ENCODE peak calls at places on chromosomes 11 and 22, in eight cellular contexts. L, T, R, D, G, M, N and K are unnamed samples. For H3K36me3, the result is how much of the 10 kb centered on the place peaks cover.

GRCh38 chr11:17353228-17354021 is 1.8 kb downstream of the NCR3LG1 start:
- DNase-seq in L (peak), T (peak), R (peak), D (peak), G (peak), M (peak), N (peak), K (peak)

GRCh38 chr11:122137081-122137793 is 21.2 kb upstream of the BLID start:
- DNase-seq in L (no peak), T (no peak), R (no peak), D (no peak), G (no peak), M (peak), N (peak), K (no peak)

GRCh38 chr11:7965386-7965785 is at the start of gene NLRP10:
- DNase-seq in L (no peak), T (no peak), R (no peak), D (no peak), G (no peak), M (no peak), N (peak), K (peak)

GRCh38 chr11:2205214-2205770 is 33.7 kb upstream of the TH start:
- DNase-seq in L (peak), T (no peak), R (peak), D (no peak), G (no peak), M (no peak), N (no peak), K (no peak)

GRCh38 chr11:96484361-96484760 is 94.5 kb downstream of the JRKL start:
- DNase-seq in L (no peak), T (no peak), R (no peak), D (no peak), G (no peak), M (no peak), N (no peak), K (no peak)

GRCh38 chr11:68753300-68753699 is 2.0 kb upstream of the TESMIN start:
- DNase-seq in L (no peak), T (peak), R (no peak), D (no peak), G (no peak), M (no peak), N (no peak), K (no peak)

GRCh38 chr11:78961938-78962701 is 387.5 kb upstream of the NARS2 start:
- DNase-seq in L (no peak), T (no peak), R (peak), D (peak), G (peak), M (no peak), N (peak), K (no peak)

GRCh38 chr22:17095538-17095937 is 10.7 kb downstream of the IL17RA start:
- DNase-seq in L (no peak), T (peak), R (no peak), D (peak), G (peak), M (no peak), N (no peak), K (no peak)

GRCh38 chr11:58902881-58903280 is 36.4 kb upstream of the GLYATL1 start:
- DNase-seq in L (no peak), T (no peak), R (no peak), D (no peak), G (no peak), M (no peak), N (no peak), K (no peak)

GRCh38 chr11:109939176-109939810 is 153.9 kb upstream of the ZC3H12C start:
- DNase-seq in L (no peak), T (peak), R (no peak), D (peak), G (peak), M (peak), N (peak), K (peak)

GRCh38 chr11:20256925-20257324 is 96.7 kb upstream of the DBX1 start:
- DNase-seq in L (no peak), T (no peak), R (no peak), D (no peak), G (no peak), M (no peak), N (no peak), K (no peak)

GRCh38 chr11:131195801-131196517 is 174.5 kb upstream of the NTM start:
- DNase-seq in L (no peak), T (no peak), R (peak), D (no peak), G (no peak), M (no peak), N (no peak), K (peak)

GRCh38 chr11:77309401-77310085 is 8.1 kb upstream of the GDPD4 start:
- DNase-seq in L (no peak), T (no peak), R (no peak), D (no peak), G (no peak), M (no peak), N (no peak), K (peak)

GRCh38 chr11:34977039-34977906 is 60.9 kb downstream of the PDHX start:
- DNase-seq in L (no peak), T (no peak), R (no peak), D (no peak), G (no peak), M (peak), N (peak), K (peak)

GRCh38 chr11:69160296-69161116 is 4.8 kb downstream of the SMIM38 start:
- DNase-seq in L (no peak), T (no peak), R (no peak), D (no peak), G (no peak), M (no peak), N (no peak), K (no peak)

GRCh38 chr11:257766-258493 is 20.3 kb upstream of the NLRP6 start:
- DNase-seq in L (no peak), T (peak), R (no peak), D (no peak), G (no peak), M (no peak), N (no peak), K (no peak)

GRCh38 chr11:14235701-14236100 is 123.3 kb downstream of the RRAS2 start:
- DNase-seq in L (no peak), T (no peak), R (no peak), D (no peak), G (no peak), M (no peak), N (no peak), K (no peak)

GRCh38 chr22:39246690-39247332 is 2.0 kb upstream of the PDGFB start:
- DNase-seq in L (no peak), T (no peak), R (no peak), D (peak), G (no peak), M (no peak), N (no peak), K (no peak)

GRCh38 chr22:36201630-36202312 is at the start of gene APOL4:
- DNase-seq in L (peak), T (no peak), R (peak), D (no peak), G (no peak), M (no peak), N (no peak), K (no peak)

GRCh38 chr11:68200639-68201038 is 12.5 kb downstream of the KMT5B start:
- DNase-seq in L (no peak), T (no peak), R (no peak), D (no peak), G (no peak), M (no peak), N (peak), K (no peak)

GRCh38 chr11:61967924-61968757 is 707 bp upstream of the FTH1 start:
- DNase-seq in L (no peak), T (peak), R (no peak), D (peak), G (peak), M (peak), N (no peak), K (no peak)

GRCh38 chr22:32661296-32661695 is 140.2 kb upstream of the TIMP3 start:
- DNase-seq in L (peak), T (no peak), R (peak), D (no peak), G (no peak), M (peak), N (peak), K (peak)

GRCh38 chr11:6418958-6419611 is at the start of gene APBB1:
- DNase-seq in L (peak), T (peak), R (peak), D (peak), G (peak), M (peak), N (peak), K (peak)

GRCh38 chr11:84722583-84723108 is 904.5 kb downstream of the DLG2 start:
- DNase-seq in L (no peak), T (peak), R (no peak), D (peak), G (peak), M (no peak), N (no peak), K (no peak)

GRCh38 chr11:85737738-85738137 is 51.7 kb upstream of the CCDC89 start:
- DNase-seq in L (no peak), T (no peak), R (no peak), D (peak), G (no peak), M (no peak), N (no peak), K (no peak)

GRCh38 chr22:38741576-38741975 is 14.2 kb downstream of the SUN2 start:
- DNase-seq in L (no peak), T (no peak), R (no peak), D (no peak), G (no peak), M (no peak), N (no peak), K (no peak)

GRCh38 chr11:18618341-18619025 is 15.7 kb downstream of the SPTY2D1 start:
- DNase-seq in L (no peak), T (no peak), R (no peak), D (no peak), G (no peak), M (no peak), N (no peak), K (peak)

GRCh38 chr11:88101881-88102594 is 73.2 kb downstream of the RAB38 start:
- DNase-seq in L (no peak), T (no peak), R (no peak), D (no peak), G (no peak), M (no peak), N (no peak), K (no peak)

GRCh38 chr11:69443138-69443967 is 38.1 kb upstream of the LINC01488 start:
- DNase-seq in L (peak), T (peak), R (peak), D (peak), G (peak), M (peak), N (peak), K (peak)

GRCh38 chr11:114259124-114259526 is 37.1 kb upstream of the NNMT start:
- DNase-seq in L (peak), T (no peak), R (peak), D (no peak), G (peak), M (no peak), N (no peak), K (no peak)

GRCh38 chr22:47929646-47930185 is 1167.3 kb downstream of the TBC1D22A start:
- DNase-seq in L (no peak), T (no peak), R (no peak), D (no peak), G (no peak), M (no peak), N (no peak), K (no peak)

GRCh38 chr11:122951231-122951630 is 30.4 kb downstream of the BSX start:
- DNase-seq in L (no peak), T (peak), R (no peak), D (no peak), G (no peak), M (no peak), N (no peak), K (no peak)

GRCh38 chr11:100719362-100719761 is 32.3 kb downstream of the ARHGAP42 start:
- DNase-seq in L (no peak), T (peak), R (no peak), D (peak), G (peak), M (no peak), N (peak), K (no peak)

GRCh38 chr22:28791841-28792490 is 8.4 kb downstream of the XBP1 start:
- DNase-seq in L (no peak), T (no peak), R (no peak), D (no peak), G (no peak), M (no peak), N (no peak), K (no peak)
- H3K36me3 ChIP-seq in L (half or more), T (half or more), R (under half), D (under half), G (under half), M (half or more), N (half or more), K (under half)

GRCh38 chr11:66725646-66726045 is 3.4 kb downstream of the SPTBN2 start:
- DNase-seq in L (no peak), T (peak), R (no peak), D (peak), G (peak), M (no peak), N (peak), K (no peak)

GRCh38 chr11:66727282-66727882 is 1.6 kb downstream of the SPTBN2 start:
- DNase-seq in L (no peak), T (peak), R (no peak), D (peak), G (no peak), M (peak), N (peak), K (peak)

GRCh38 chr11:66727883-66728759 is 895 bp downstream of the SPTBN2 start:
- DNase-seq in L (no peak), T (peak), R (no peak), D (peak), G (peak), M (no peak), N (no peak), K (peak)

GRCh38 chr11:66728760-66729385 is at the start of gene SPTBN2:
- DNase-seq in L (no peak), T (peak), R (no peak), D (peak), G (peak), M (no peak), N (peak), K (no peak)

DNA sequence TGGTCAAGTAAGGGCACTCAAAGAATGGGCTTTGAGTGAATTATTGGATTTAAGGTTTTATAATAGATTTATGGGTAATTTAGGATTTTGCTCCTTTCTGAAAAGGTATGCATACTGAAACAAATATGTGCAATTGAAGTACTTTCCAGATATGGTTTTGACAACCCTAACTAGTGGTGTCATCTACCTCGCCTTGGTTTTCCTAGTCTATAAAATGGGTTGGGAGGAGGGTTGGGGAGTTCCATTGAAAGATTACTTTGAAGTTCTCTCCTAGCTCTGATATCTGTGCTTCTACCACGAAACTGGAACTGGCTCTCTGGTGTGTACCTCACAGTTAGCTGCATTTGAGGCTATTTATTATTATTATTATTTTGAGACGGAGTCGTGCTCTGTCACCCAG is 431 bp upstream of the SPTBN2 start:
- DNase-seq in L (no peak), T (no peak), R (no peak), D (no peak), G (no peak), M (no peak), N (no peak), K (no peak)
- H3K4me3 ChIP-seq in L (no peak), T (no peak), R (no peak), D (no peak), G (no peak), M (no peak), N (no peak), K (no peak)

DNA sequence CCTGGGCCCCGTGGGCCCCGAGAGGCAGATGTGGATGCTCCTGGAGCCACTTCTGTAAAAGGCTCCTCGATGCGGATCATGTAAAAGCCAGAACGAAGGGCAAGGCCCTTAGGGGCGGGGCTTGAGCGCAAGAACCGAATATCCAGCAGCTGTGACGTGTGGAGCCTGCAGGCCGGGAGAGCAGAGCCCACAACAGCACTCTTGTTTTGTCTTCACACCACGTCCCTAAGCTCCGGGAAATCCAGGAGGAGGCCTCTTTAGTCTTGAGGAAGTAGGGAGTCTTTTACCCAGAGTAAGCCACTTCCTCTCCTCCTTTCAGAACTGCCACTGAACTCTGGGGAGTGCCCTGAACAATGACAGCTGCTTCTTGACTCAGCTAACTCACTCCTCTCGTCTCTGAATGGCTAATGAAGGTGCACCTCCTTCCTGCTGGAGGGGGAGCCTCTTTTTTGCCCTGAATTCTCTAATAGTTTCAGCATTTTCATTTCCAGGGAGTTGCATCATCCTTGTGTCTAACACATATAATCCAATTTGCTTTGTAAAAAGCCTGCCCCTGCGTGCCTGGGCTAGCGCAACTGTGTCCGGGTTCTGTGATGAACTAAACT is 12.5 kb downstream of the L3MBTL2 start:
- DNase-seq in L (peak), T (peak), R (peak), D (no peak), G (peak), M (peak), N (peak), K (no peak)
- H3K36me3 ChIP-seq in L (half or more), T (half or more), R (under half), D (under half), G (under half), M (half or more), N (half or more), K (under half)

DNA sequence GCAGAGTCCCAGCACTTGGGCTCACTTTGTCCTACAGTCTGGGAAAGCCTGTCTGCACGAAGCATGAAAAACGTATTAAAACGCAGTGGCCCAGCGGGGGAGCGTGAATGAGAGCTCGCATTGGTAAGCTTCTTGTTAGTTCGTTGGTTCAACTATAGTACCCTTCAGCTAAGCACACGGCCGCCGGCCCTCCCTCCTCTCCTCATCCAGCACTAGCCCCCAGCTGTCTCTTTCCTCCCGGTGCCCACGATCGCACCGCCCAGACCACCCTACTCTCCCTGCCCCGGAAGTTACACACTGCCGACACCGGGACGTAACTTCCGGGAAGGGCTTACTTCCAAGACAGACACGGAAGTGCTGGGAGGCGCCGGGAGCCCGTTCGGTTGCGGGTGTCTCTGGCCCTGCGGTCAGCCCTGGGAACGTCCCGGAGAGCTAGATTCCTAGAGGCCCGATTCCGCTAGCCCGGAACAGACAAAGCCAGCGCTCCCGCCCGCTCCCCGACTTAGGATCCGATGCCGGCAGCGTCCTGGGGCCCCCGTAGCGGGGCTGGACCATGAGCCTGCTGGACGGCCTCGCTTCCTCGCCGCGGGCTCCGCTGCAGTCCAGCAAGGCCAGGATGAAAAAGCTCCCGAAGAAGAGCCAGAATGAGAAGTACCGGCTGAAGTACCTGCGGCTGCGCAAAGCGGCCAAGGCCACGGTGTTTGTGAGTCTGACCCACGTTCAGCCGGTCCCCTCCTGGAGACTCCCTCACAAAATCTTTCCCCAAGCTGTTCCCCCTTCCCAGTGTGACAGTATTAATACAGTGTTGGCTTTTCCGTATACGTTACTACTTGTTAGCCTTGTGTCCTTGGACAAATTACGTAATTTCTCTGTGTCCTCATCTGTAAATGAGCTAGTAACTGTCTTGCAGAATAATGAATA is at the start of gene TBRG1:
- DNase-seq in L (peak), T (peak), R (peak), D (peak), G (peak), M (peak), N (peak), K (peak)
- H3K4me3 ChIP-seq in L (peak), T (peak), R (peak), D (peak), G (peak), M (peak), N (peak), K (peak)

GRCh38 chr11:118311518-118311917 is 7.0 kb downstream of the CD3E start:
- DNase-seq in L (no peak), T (no peak), R (no peak), D (no peak), G (no peak), M (no peak), N (no peak), K (no peak)

GRCh38 chr11:118310781-118311485 is 6.4 kb downstream of the CD3E start:
- DNase-seq in L (no peak), T (no peak), R (no peak), D (no peak), G (no peak), M (no peak), N (no peak), K (no peak)

GRCh38 chr11:118313242-118313641 is 8.7 kb downstream of the CD3E start:
- DNase-seq in L (no peak), T (no peak), R (no peak), D (no peak), G (no peak), M (no peak), N (no peak), K (no peak)

GRCh38 chr11:118312328-118312727 is 7.8 kb downstream of the CD3E start:
- DNase-seq in L (no peak), T (no peak), R (no peak), D (no peak), G (no peak), M (no peak), N (no peak), K (no peak)

DNA sequence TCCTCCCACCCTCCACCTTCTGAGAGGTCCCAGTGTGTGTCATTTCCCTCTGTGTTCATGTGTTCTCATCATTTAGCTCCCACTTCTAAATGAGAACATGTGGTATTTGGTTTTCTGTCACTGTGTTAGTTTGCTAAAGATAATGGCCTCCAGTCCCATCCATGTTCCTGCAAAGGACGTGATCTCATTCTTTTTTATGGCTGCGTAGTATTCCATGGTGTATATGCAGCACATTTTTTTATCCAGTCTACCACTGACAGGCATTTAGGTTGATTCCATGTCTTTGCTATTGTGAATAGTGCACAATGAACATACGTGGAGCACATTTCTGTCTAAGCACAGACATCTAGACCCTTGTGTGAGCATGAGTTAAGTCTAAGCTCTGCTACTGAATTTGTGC is 5.7 kb downstream of the CD3E start:
- DNase-seq in L (no peak), T (no peak), R (no peak), D (no peak), G (no peak), M (no peak), N (no peak), K (no peak)
- H3K36me3 ChIP-seq in L (under half), T (under half), R (under half), D (under half), G (under half), M (under half), N (under half), K (under half)

GRCh38 chr22:46056169-46057041 is 79.4 kb upstream of the WNT7B start:
- DNase-seq in L (peak), T (no peak), R (peak), D (no peak), G (peak), M (peak), N (no peak), K (peak)
- H3K4me3 ChIP-seq in L (peak), T (no peak), R (peak), D (no peak), G (no peak), M (peak), N (peak), K (peak)